ENCODE peak calls at places on chromosomes 6 and 20, in nine cellular contexts. C is IMR-90, I is right lobe of liver, U is left lung, N is heart right ventricle, Y is SK-N-SH, P is heart left ventricle, H is MM.1S, R is upper lobe of left lung. J is an unnamed sample. For H3K4me1, the result is how much of the 10 kb centered on the place peaks cover.

GRCh38 chr20:4443016-4443415 is 278.7 kb upstream of the PRND start:
- DNase-seq in H (no peak), Y (no peak), U (no peak), I (no peak), N (no peak), R (no peak), C (no peak), P (no peak), J (no peak)

GRCh38 chr6:47634210-47635047 is 64.0 kb upstream of the ADGRF4 start:
- DNase-seq in H (no peak), U (peak), R (no peak), P (no peak), Y (no peak), C (no peak), I (no peak), N (no peak), J (no peak)

GRCh38 chr20:18628330-18628941 is 40.6 kb downstream of the DTD1 start:
- DNase-seq in C (no peak), N (no peak), P (no peak), H (no peak), I (peak), U (peak), Y (peak), R (peak), J (no peak)

GRCh38 chr20:1813101-1813529 is 82.1 kb upstream of the SIRPA start:
- DNase-seq in H (no peak), I (peak), U (peak), R (no peak), N (peak), C (peak), P (peak), Y (no peak), J (peak)

GRCh38 chr6:56477241-56477640 is 165.4 kb downstream of the DST start:
- DNase-seq in I (no peak), N (no peak), U (no peak), R (no peak), H (no peak), P (no peak), Y (no peak), C (no peak), J (no peak)

GRCh38 chr6:11685411-11686093 is 93.1 kb downstream of the ADTRP start:
- DNase-seq in R (no peak), U (no peak), C (peak), N (no peak), Y (no peak), I (no peak), P (no peak), H (no peak), J (no peak)

GRCh38 chr6:129248976-129249375 is 366.0 kb downstream of the LAMA2 start:
- DNase-seq in C (no peak), I (no peak), Y (no peak), R (no peak), H (no peak), U (no peak), P (no peak), N (no peak), J (no peak)

GRCh38 chr6:137883400-137883888 is 16.4 kb downstream of the TNFAIP3 start:
- DNase-seq in C (peak), H (no peak), R (no peak), P (no peak), I (no peak), N (no peak), Y (no peak), U (no peak), J (no peak)

GRCh38 chr6:118679293-118679692 is 27.9 kb upstream of the CEP85L start:
- DNase-seq in Y (no peak), H (no peak), U (no peak), R (no peak), N (no peak), C (peak), I (no peak), P (no peak), J (no peak)

GRCh38 chr20:650954-651353 is 2.0 kb downstream of the SRXN1 start:
- DNase-seq in R (no peak), I (no peak), U (no peak), P (no peak), H (no peak), C (no peak), N (no peak), Y (no peak), J (no peak)
- TF ChIP-seq CTCF in R (no peak), I (no peak), U (peak), P (peak), H (no peak), C (no peak), N (no peak), Y (peak), J (peak)

GRCh38 chr6:16985484-16986284 is 116.2 kb upstream of the STMND1 start:
- DNase-seq in C (peak), I (peak), H (no peak), R (no peak), N (no peak), U (no peak), Y (no peak), P (no peak), J (no peak)
- H3K27ac ChIP-seq in C (peak), I (peak), H (no peak), R (peak), N (no peak), U (no peak), Y (peak), P (no peak), J (no peak)

DNA sequence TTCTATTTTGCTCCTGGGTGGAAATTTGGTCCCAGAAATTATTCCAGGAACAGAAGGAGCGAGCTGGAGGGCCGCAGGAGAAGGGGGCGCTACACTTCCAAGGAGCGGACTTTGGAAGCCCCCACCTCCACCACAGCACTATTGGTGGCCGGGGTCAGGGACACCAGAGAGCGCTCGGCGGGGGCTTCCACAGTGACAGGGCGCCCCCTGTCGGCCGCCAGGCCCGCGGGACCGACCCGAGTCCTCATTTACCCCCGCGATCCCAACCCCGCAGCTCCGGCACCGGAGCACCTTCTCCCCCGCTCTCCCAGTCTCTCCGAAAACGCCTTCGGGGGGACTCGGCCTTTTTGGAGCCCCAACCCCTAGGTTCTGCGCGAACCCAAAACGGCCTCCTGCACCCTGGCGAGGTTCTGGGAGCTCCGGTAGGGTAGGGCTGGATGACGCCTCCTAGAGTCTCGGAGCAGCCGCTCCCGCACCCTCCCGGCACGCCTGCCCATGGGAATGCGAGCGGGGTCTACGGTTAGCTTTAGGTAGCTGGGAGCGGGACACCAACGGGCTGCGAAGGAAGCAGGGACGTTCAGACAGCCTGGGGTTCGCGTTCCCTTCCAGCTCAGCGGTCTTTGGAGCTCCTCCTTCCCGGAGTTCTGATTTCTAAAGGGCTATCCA is 2.4 kb upstream of the FOXA2 start:
- DNase-seq in N (no peak), C (no peak), R (peak), Y (peak), I (peak), P (no peak), H (no peak), U (peak), J (peak)
- H3K4me1 ChIP-seq in N (under half), C (under half), R (under half), Y (under half), I (under half), P (under half), H (under half), U (under half), J (under half)

GRCh38 chr6:16760536-16761468 is at the start of gene ATXN1:
- DNase-seq in Y (peak), U (no peak), H (peak), P (peak), I (peak), C (peak), R (no peak), N (peak), J (peak)

GRCh38 chr6:16758163-16758975 is 2.9 kb downstream of the ATXN1 start:
- DNase-seq in U (no peak), H (no peak), I (no peak), N (no peak), Y (no peak), C (no peak), P (no peak), R (no peak), J (no peak)

GRCh38 chr6:16759181-16759645 is 2.0 kb downstream of the ATXN1 start:
- DNase-seq in C (no peak), Y (no peak), H (no peak), N (no peak), P (no peak), U (no peak), I (no peak), R (no peak), J (no peak)

GRCh38 chr6:16761469-16762264 is 407 bp upstream of the ATXN1 start:
- DNase-seq in H (peak), U (peak), P (peak), I (peak), C (peak), Y (peak), R (peak), N (peak), J (peak)

GRCh38 chr6:16759646-16760535 is 1.4 kb downstream of the ATXN1 start:
- DNase-seq in I (peak), N (peak), U (peak), Y (peak), C (peak), H (peak), P (peak), R (peak), J (peak)
- TF ChIP-seq CTCF in I (peak), N (peak), U (no peak), Y (peak), C (no peak), H (peak), P (peak), R (no peak), J (peak)

GRCh38 chr20:64078934-64079272 is 415 bp downstream of the RGS19 start:
- DNase-seq in U (no peak), H (no peak), P (no peak), C (no peak), I (no peak), R (peak), N (no peak), Y (no peak), J (no peak)

GRCh38 chr20:64080813-64081619 is 1.1 kb downstream of the OPRL1 start:
- DNase-seq in R (peak), C (no peak), U (peak), H (peak), I (peak), P (no peak), Y (no peak), N (no peak), J (no peak)

GRCh38 chr20:64080013-64080812 is at the start of gene OPRL1:
- DNase-seq in Y (no peak), C (no peak), N (no peak), R (peak), P (no peak), U (peak), I (no peak), H (no peak), J (no peak)

GRCh38 chr20:64077876-64078551 is 1.3 kb downstream of the RGS19 start:
- DNase-seq in Y (no peak), U (peak), R (no peak), H (peak), C (no peak), I (peak), N (no peak), P (no peak), J (no peak)

GRCh38 chr20:64079273-64080012 is at the start of gene RGS19:
- DNase-seq in R (peak), C (peak), Y (peak), I (peak), U (peak), P (peak), N (peak), H (peak), J (peak)
- H3K27ac ChIP-seq in R (peak), C (peak), Y (peak), I (peak), U (peak), P (peak), N (peak), H (no peak), J (peak)

GRCh38 chr6:40955181-40955550 is 83.9 kb downstream of the UNC5CL start:
- DNase-seq in U (no peak), C (no peak), R (peak), Y (no peak), I (no peak), N (no peak), P (no peak), H (no peak), J (no peak)
- H3K4me1 ChIP-seq in U (under half), C (under half), R (under half), Y (under half), I (under half), N (under half), P (under half), H (under half), J (under half)

GRCh38 chr20:45290677-45291355 is 15.8 kb upstream of the RBPJL start:
- DNase-seq in I (peak), N (peak), Y (peak), U (peak), H (peak), R (no peak), P (peak), C (peak), J (peak)
- TF ChIP-seq CTCF in I (peak), N (peak), Y (peak), U (peak), H (peak), R (peak), P (peak), C (peak), J (peak)

DNA sequence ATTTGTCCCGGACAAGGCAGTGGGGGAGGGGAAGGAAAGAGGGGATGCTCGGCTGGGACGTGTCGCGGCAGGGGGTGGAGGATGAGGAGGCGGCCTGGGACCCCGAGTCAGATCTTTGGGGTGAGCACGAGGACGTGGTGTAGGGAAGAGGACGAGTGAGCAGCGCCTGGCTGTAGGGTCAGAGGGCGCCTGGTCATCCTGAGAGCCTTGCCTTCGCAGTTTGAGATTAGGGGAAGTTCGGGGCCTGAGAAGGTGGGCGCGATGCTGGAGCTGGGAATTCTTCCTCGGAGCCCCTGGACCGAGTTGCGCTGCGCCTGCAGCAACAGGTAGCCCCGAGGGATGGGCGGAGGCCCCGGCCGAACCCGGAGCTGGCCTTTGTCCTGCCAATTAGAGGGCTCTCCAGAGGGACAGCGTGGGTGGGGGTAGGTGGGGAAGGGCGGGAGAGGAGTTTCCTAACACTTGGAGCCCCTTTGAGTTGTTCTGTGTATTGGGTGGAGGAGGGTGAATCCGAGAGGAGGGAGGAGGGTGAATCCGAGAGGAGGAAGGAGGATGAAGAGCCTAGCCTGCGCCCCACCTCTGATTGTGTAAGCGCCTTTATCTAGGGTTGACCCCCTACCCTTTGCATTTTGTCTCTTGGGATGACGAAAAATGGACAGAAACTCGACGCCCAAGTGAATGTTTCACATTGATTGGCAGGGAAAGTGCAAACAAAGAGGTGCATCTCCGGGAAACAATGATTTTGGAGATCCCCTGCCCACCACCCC is 72.1 kb downstream of the SOX4 start:
- DNase-seq in I (no peak), P (peak), Y (peak), U (no peak), N (no peak), H (no peak), C (no peak), R (peak), J (no peak)
- H3K27ac ChIP-seq in I (no peak), P (no peak), Y (peak), U (no peak), N (no peak), H (no peak), C (peak), R (no peak), J (no peak)

J was measured in psoas muscle.